ENCODE peak calls at places on chromosomes 13 and 19, in seven cellular contexts. E, I, W, F, N, V and Y are unnamed samples.
A peak's percentile ranks its signal among the peaks of the same experiment; 100 is the strongest.

GRCh38 chr19:41689993-41690800 is 2.1 kb upstream of the CEACAM7 start:
- DNase-seq in E (no peak), I (no peak), W (no peak), F (no peak), N (no peak), V (no peak), Y (no peak)

GRCh38 chr13:98083507-98083906 is 59.4 kb upstream of the FARP1 start:
- DNase-seq in E (no peak), I (no peak), W (peak; percentile 85), F (no peak), N (peak; percentile 38), V (no peak), Y (no peak)

GRCh38 chr19:2330632-2331284 is 2.3 kb downstream of the SPPL2B start:
- DNase-seq in E (no peak), I (no peak), W (no peak), F (no peak), N (no peak), V (no peak), Y (no peak)

GRCh38 chr13:50244913-50245574 is 229.8 kb downstream of the KCNRG start:
- DNase-seq in E (no peak), I (no peak), W (peak; percentile 94), F (peak; percentile 46), N (peak; percentile 43), V (peak; percentile 84), Y (no peak)

GRCh38 chr19:40410030-40410389 is 3.2 kb downstream of the PRX start:
- DNase-seq in E (no peak), I (no peak), W (no peak), F (no peak), N (no peak), V (no peak), Y (no peak)

GRCh38 chr19:43743059-43743458 is 11.7 kb downstream of the SMG9 start:
- DNase-seq in E (no peak), I (no peak), W (peak; percentile 81), F (no peak), N (no peak), V (no peak), Y (no peak)

GRCh38 chr19:45542234-45542668 is 35.0 kb downstream of the VASP start:
- DNase-seq in E (no peak), I (no peak), W (peak; percentile 81), F (no peak), N (no peak), V (no peak), Y (no peak)

GRCh38 chr13:61727714-61728275 is 312.1 kb upstream of the PCDH20 start:
- DNase-seq in E (no peak), I (no peak), W (no peak), F (no peak), N (no peak), V (no peak), Y (no peak)

GRCh38 chr19:5228490-5228889 is 112.1 kb downstream of the PTPRS start:
- DNase-seq in E (no peak), I (no peak), W (no peak), F (no peak), N (no peak), V (no peak), Y (no peak)

GRCh38 chr13:112790735-112791641 is 101.2 kb downstream of the ATP11A start:
- DNase-seq in E (no peak), I (no peak), W (no peak), F (no peak), N (no peak), V (no peak), Y (no peak)

GRCh38 chr19:55016017-55016416 is 22.0 kb downstream of the GP6 start:
- DNase-seq in E (no peak), I (no peak), W (no peak), F (no peak), N (no peak), V (no peak), Y (no peak)